ENCODE peak calls at places on chromosome 5, in eight cellular contexts. One of them, this sample, is unnamed.

GRCh38 chr5:83472508-83473343 is 1.2 kb downstream of the VCAN start:
- DNase-seq in right lobe of liver: no peak
- DNase-seq in left cardiac atrium: peak; percentile 71
- DNase-seq in Caki2: no peak
- DNase-seq in activated effector memory CD4-positive, alpha-beta T cell treated with anti-CD3 and anti-CD28 coated beads, Interleukin-2, amount 50 U/mL, for 16 hours: peak; percentile 62
- DNase-seq in EL: peak; percentile 5
- DNase-seq in endothelial cell of umbilical vein: no peak
- DNase-seq in fibroblast of lung: peak; percentile 24
- DNase-seq in this sample: no peak

GRCh38 chr5:170755679-170756456 is 27.7 kb upstream of the GABRP start:
- DNase-seq in left cardiac atrium: peak; percentile 51
- DNase-seq in fibroblast of lung: no peak
- DNase-seq in Caki2: no peak
- DNase-seq in endothelial cell of umbilical vein: peak; percentile 12
- DNase-seq in activated effector memory CD4-positive, alpha-beta T cell treated with anti-CD3 and anti-CD28 coated beads, Interleukin-2, amount 50 U/mL, for 16 hours: no peak
- DNase-seq in EL: no peak
- DNase-seq in right lobe of liver: no peak
- DNase-seq in this sample: no peak

GRCh38 chr5:141100243-141100805 is at the start of gene PCDHB3:
- DNase-seq in endothelial cell of umbilical vein: peak; percentile 21
- DNase-seq in fibroblast of lung: peak; percentile 26
- DNase-seq in activated effector memory CD4-positive, alpha-beta T cell treated with anti-CD3 and anti-CD28 coated beads, Interleukin-2, amount 50 U/mL, for 16 hours: peak; percentile 67
- DNase-seq in right lobe of liver: no peak
- DNase-seq in Caki2: no peak
- DNase-seq in left cardiac atrium: peak; percentile 69
- DNase-seq in EL: peak; percentile 61
- DNase-seq in this sample: no peak

GRCh38 chr5:90293931-90294330 is 115.6 kb downstream of the CETN3 start:
- DNase-seq in activated effector memory CD4-positive, alpha-beta T cell treated with anti-CD3 and anti-CD28 coated beads, Interleukin-2, amount 50 U/mL, for 16 hours: no peak
- DNase-seq in fibroblast of lung: peak; percentile 57
- DNase-seq in left cardiac atrium: no peak
- DNase-seq in EL: peak; percentile 1
- DNase-seq in Caki2: peak; percentile 45
- DNase-seq in endothelial cell of umbilical vein: peak; percentile 9
- DNase-seq in right lobe of liver: no peak
- DNase-seq in this sample: no peak

GRCh38 chr5:111415053-111415452 is 97.3 kb downstream of the STARD4 start:
- DNase-seq in left cardiac atrium: no peak
- DNase-seq in Caki2: no peak
- DNase-seq in EL: no peak
- DNase-seq in right lobe of liver: no peak
- DNase-seq in endothelial cell of umbilical vein: no peak
- DNase-seq in fibroblast of lung: no peak
- DNase-seq in activated effector memory CD4-positive, alpha-beta T cell treated with anti-CD3 and anti-CD28 coated beads, Interleukin-2, amount 50 U/mL, for 16 hours: no peak
- DNase-seq in this sample: no peak

GRCh38 chr5:180172447-180173197 is 36.4 kb downstream of the RASGEF1C start:
- DNase-seq in Caki2: no peak
- DNase-seq in right lobe of liver: no peak
- DNase-seq in activated effector memory CD4-positive, alpha-beta T cell treated with anti-CD3 and anti-CD28 coated beads, Interleukin-2, amount 50 U/mL, for 16 hours: no peak
- DNase-seq in left cardiac atrium: peak; percentile 53
- DNase-seq in fibroblast of lung: peak; percentile 32
- DNase-seq in EL: no peak
- DNase-seq in endothelial cell of umbilical vein: no peak
- DNase-seq in this sample: no peak

GRCh38 chr5:9284781-9285307 is 261.0 kb downstream of the SEMA5A start:
- DNase-seq in EL: peak; percentile 45
- DNase-seq in left cardiac atrium: peak; percentile 24
- DNase-seq in endothelial cell of umbilical vein: no peak
- DNase-seq in right lobe of liver: no peak
- DNase-seq in Caki2: no peak
- DNase-seq in activated effector memory CD4-positive, alpha-beta T cell treated with anti-CD3 and anti-CD28 coated beads, Interleukin-2, amount 50 U/mL, for 16 hours: no peak
- DNase-seq in fibroblast of lung: peak; percentile 47
- DNase-seq in this sample: peak; percentile 59

GRCh38 chr5:98934581-98934980 is 5.8 kb upstream of the CHD1 start:
- DNase-seq in Caki2: peak; percentile 18
- DNase-seq in EL: no peak
- DNase-seq in left cardiac atrium: no peak
- DNase-seq in fibroblast of lung: no peak
- DNase-seq in endothelial cell of umbilical vein: no peak
- DNase-seq in activated effector memory CD4-positive, alpha-beta T cell treated with anti-CD3 and anti-CD28 coated beads, Interleukin-2, amount 50 U/mL, for 16 hours: no peak
- DNase-seq in right lobe of liver: no peak
- DNase-seq in this sample: no peak

GRCh38 chr5:173454381-173454763 is 126.2 kb upstream of the STC2 start:
- DNase-seq in left cardiac atrium: no peak
- DNase-seq in endothelial cell of umbilical vein: no peak
- DNase-seq in Caki2: peak; percentile 79
- DNase-seq in right lobe of liver: no peak
- DNase-seq in fibroblast of lung: peak; percentile 85
- DNase-seq in EL: peak; percentile 93
- DNase-seq in activated effector memory CD4-positive, alpha-beta T cell treated with anti-CD3 and anti-CD28 coated beads, Interleukin-2, amount 50 U/mL, for 16 hours: no peak
- DNase-seq in this sample: no peak

GRCh38 chr5:132386644-132387286 is 17.3 kb downstream of the SLC22A5 start:
- DNase-seq in endothelial cell of umbilical vein: peak; percentile 77
- DNase-seq in right lobe of liver: peak; percentile 82
- DNase-seq in fibroblast of lung: peak; percentile 77
- DNase-seq in left cardiac atrium: peak; percentile 78
- DNase-seq in EL: peak; percentile 77
- DNase-seq in Caki2: peak; percentile 71
- DNase-seq in activated effector memory CD4-positive, alpha-beta T cell treated with anti-CD3 and anti-CD28 coated beads, Interleukin-2, amount 50 U/mL, for 16 hours: peak; percentile 89
- DNase-seq in this sample: no peak

GRCh38 chr5:43560128-43560527 is 3.3 kb upstream of the PAIP1 start:
- DNase-seq in activated effector memory CD4-positive, alpha-beta T cell treated with anti-CD3 and anti-CD28 coated beads, Interleukin-2, amount 50 U/mL, for 16 hours: no peak
- DNase-seq in EL: peak; percentile 78
- DNase-seq in endothelial cell of umbilical vein: no peak
- DNase-seq in right lobe of liver: no peak
- DNase-seq in Caki2: peak; percentile 68
- DNase-seq in fibroblast of lung: peak; percentile 88
- DNase-seq in left cardiac atrium: no peak
- DNase-seq in this sample: no peak

GRCh38 chr5:126837907-126838539 is 61.1 kb downstream of the LMNB1 start:
- DNase-seq in left cardiac atrium: no peak
- DNase-seq in endothelial cell of umbilical vein: peak; percentile 54
- DNase-seq in activated effector memory CD4-positive, alpha-beta T cell treated with anti-CD3 and anti-CD28 coated beads, Interleukin-2, amount 50 U/mL, for 16 hours: no peak
- DNase-seq in fibroblast of lung: peak; percentile 62
- DNase-seq in right lobe of liver: no peak
- DNase-seq in Caki2: no peak
- DNase-seq in EL: no peak
- DNase-seq in this sample: no peak

GRCh38 chr5:125298711-125299379 is 552.4 kb upstream of the ZNF608 start:
- DNase-seq in Caki2: no peak
- DNase-seq in fibroblast of lung: no peak
- DNase-seq in activated effector memory CD4-positive, alpha-beta T cell treated with anti-CD3 and anti-CD28 coated beads, Interleukin-2, amount 50 U/mL, for 16 hours: no peak
- DNase-seq in EL: no peak
- DNase-seq in left cardiac atrium: no peak
- DNase-seq in right lobe of liver: no peak
- DNase-seq in endothelial cell of umbilical vein: no peak
- DNase-seq in this sample: no peak

GRCh38 chr5:74361406-74362358 is 278.8 kb downstream of the ENC1 start:
- DNase-seq in right lobe of liver: no peak
- DNase-seq in endothelial cell of umbilical vein: no peak
- DNase-seq in left cardiac atrium: no peak
- DNase-seq in Caki2: no peak
- DNase-seq in activated effector memory CD4-positive, alpha-beta T cell treated with anti-CD3 and anti-CD28 coated beads, Interleukin-2, amount 50 U/mL, for 16 hours: no peak
- DNase-seq in fibroblast of lung: no peak
- DNase-seq in EL: no peak
- DNase-seq in this sample: no peak

GRCh38 chr5:172795401-172795977 is 24.5 kb upstream of the DUSP1 start:
- DNase-seq in right lobe of liver: peak; percentile 66
- DNase-seq in fibroblast of lung: peak; percentile 100
- DNase-seq in EL: peak; percentile 98
- DNase-seq in endothelial cell of umbilical vein: peak; percentile 96
- DNase-seq in activated effector memory CD4-positive, alpha-beta T cell treated with anti-CD3 and anti-CD28 coated beads, Interleukin-2, amount 50 U/mL, for 16 hours: no peak
- DNase-seq in left cardiac atrium: peak; percentile 94
- DNase-seq in Caki2: peak; percentile 75
- DNase-seq in this sample: peak; percentile 92

GRCh38 chr5:160175438-160176218 is 53.7 kb upstream of the FABP6 start:
- DNase-seq in EL: no peak
- DNase-seq in endothelial cell of umbilical vein: no peak
- DNase-seq in left cardiac atrium: peak; percentile 64
- DNase-seq in Caki2: peak; percentile 79
- DNase-seq in fibroblast of lung: peak; percentile 35
- DNase-seq in activated effector memory CD4-positive, alpha-beta T cell treated with anti-CD3 and anti-CD28 coated beads, Interleukin-2, amount 50 U/mL, for 16 hours: no peak
- DNase-seq in right lobe of liver: no peak
- DNase-seq in this sample: no peak

GRCh38 chr5:54689411-54690251 is 172.1 kb downstream of the SNX18 start:
- DNase-seq in endothelial cell of umbilical vein: no peak
- DNase-seq in EL: no peak
- DNase-seq in activated effector memory CD4-positive, alpha-beta T cell treated with anti-CD3 and anti-CD28 coated beads, Interleukin-2, amount 50 U/mL, for 16 hours: no peak
- DNase-seq in Caki2: no peak
- DNase-seq in right lobe of liver: no peak
- DNase-seq in fibroblast of lung: no peak
- DNase-seq in left cardiac atrium: no peak
- DNase-seq in this sample: no peak

GRCh38 chr5:66959668-66960067 is 236.9 kb downstream of the CD180 start:
- DNase-seq in activated effector memory CD4-positive, alpha-beta T cell treated with anti-CD3 and anti-CD28 coated beads, Interleukin-2, amount 50 U/mL, for 16 hours: no peak
- DNase-seq in fibroblast of lung: peak; percentile 68
- DNase-seq in EL: peak; percentile 14
- DNase-seq in endothelial cell of umbilical vein: no peak
- DNase-seq in right lobe of liver: no peak
- DNase-seq in Caki2: no peak
- DNase-seq in left cardiac atrium: no peak
- DNase-seq in this sample: no peak

GRCh38 chr5:56530031-56530430 is 285.3 kb upstream of the MAP3K1 start:
- DNase-seq in endothelial cell of umbilical vein: no peak
- DNase-seq in activated effector memory CD4-positive, alpha-beta T cell treated with anti-CD3 and anti-CD28 coated beads, Interleukin-2, amount 50 U/mL, for 16 hours: no peak
- DNase-seq in EL: no peak
- DNase-seq in left cardiac atrium: no peak
- DNase-seq in Caki2: no peak
- DNase-seq in fibroblast of lung: no peak
- DNase-seq in right lobe of liver: no peak
- DNase-seq in this sample: no peak